ENCODE peak calls at places on chromosomes 12 and 14, in six cellular contexts. H is stomach, X is SK-N-SH, Q is neural crest cell, E is kidney epithelial cell, S is dorsolateral prefrontal cortex. B is an unnamed sample.

GRCh38 chr12:131687346-131688125 is 23.4 kb upstream of the SFSWAP start:
- DNase-seq in H (no peak), X (no peak), Q (no peak), E (no peak), S (no peak), B (peak; percentile 63)

GRCh38 chr12:95653761-95654546 is 102.7 kb upstream of the USP44 start:
- DNase-seq in H (no peak), X (no peak), Q (no peak), E (no peak), S (no peak), B (no peak)

GRCh38 chr12:52090291-52090690 is 10.8 kb downstream of the SMIM41 start:
- DNase-seq in H (no peak), X (peak; percentile 8), Q (no peak), E (no peak), S (no peak), B (no peak)

GRCh38 chr12:119715268-119715620 is 47.3 kb downstream of the PRKAB1 start:
- DNase-seq in H (no peak), X (no peak), Q (no peak), E (no peak), S (no peak), B (no peak)

GRCh38 chr14:46250113-46250703 is 401.4 kb downstream of the RPL10L start:
- DNase-seq in H (no peak), X (no peak), Q (no peak), E (no peak), S (no peak), B (no peak)

GRCh38 chr12:52191841-52192791 is at the start of gene KRT80:
- DNase-seq in H (peak; percentile 89), X (peak; percentile 85), Q (no peak), E (peak; percentile 99), S (peak; percentile 68), B (no peak)

GRCh38 chr12:94644141-94644575 is 6.2 kb downstream of the TMCC3 start:
- DNase-seq in H (no peak), X (no peak), Q (no peak), E (no peak), S (peak; percentile 41), B (no peak)

GRCh38 chr12:2642176-2642892 is 152.4 kb upstream of the FKBP4 start:
- DNase-seq in H (no peak), X (no peak), Q (no peak), E (no peak), S (no peak), B (no peak)

GRCh38 chr12:52395761-52396434 is 10.2 kb downstream of the KRT82 start:
- DNase-seq in H (no peak), X (no peak), Q (no peak), E (no peak), S (no peak), B (no peak)

GRCh38 chr14:54848910-54849309 is 53.7 kb downstream of the GCH1 start:
- DNase-seq in H (no peak), X (no peak), Q (no peak), E (no peak), S (no peak), B (no peak)

GRCh38 chr14:103315368-103315911 is 18.6 kb upstream of the EIF5 start:
- DNase-seq in H (no peak), X (no peak), Q (no peak), E (no peak), S (no peak), B (no peak)

GRCh38 chr12:12356467-12356885 is 402 bp upstream of the BORCS5 start:
- DNase-seq in H (no peak), X (no peak), Q (no peak), E (no peak), S (no peak), B (no peak)

GRCh38 chr12:38386238-38386985 is 69.8 kb downstream of the ALG10B start:
- DNase-seq in H (no peak), X (no peak), Q (no peak), E (no peak), S (no peak), B (no peak)

GRCh38 chr12:44015333-44015941 is 179.6 kb downstream of the TMEM117 start:
- DNase-seq in H (no peak), X (peak; percentile 23), Q (no peak), E (peak; percentile 5), S (no peak), B (no peak)

GRCh38 chr12:115176741-115177400 is 492.9 kb upstream of the TBX3 start:
- DNase-seq in H (no peak), X (peak; percentile 13), Q (no peak), E (no peak), S (no peak), B (no peak)

GRCh38 chr12:79083181-79083580 is 218.6 kb downstream of the SYT1 start:
- DNase-seq in H (no peak), X (no peak), Q (no peak), E (no peak), S (no peak), B (no peak)

GRCh38 chr12:48542300-48542928 is 17.0 kb downstream of the OR8S1 start:
- DNase-seq in H (peak; percentile 53), X (no peak), Q (peak; percentile 8), E (no peak), S (no peak), B (no peak)

GRCh38 chr12:47771304-47771703 is 1.7 kb upstream of the SLC48A1 start:
- DNase-seq in H (no peak), X (no peak), Q (no peak), E (no peak), S (no peak), B (no peak)

GRCh38 chr12:57905812-57906475 is 35.4 kb upstream of the ATP23 start:
- DNase-seq in H (no peak), X (no peak), Q (no peak), E (no peak), S (no peak), B (no peak)

GRCh38 chr14:80200093-80200492 is 11.2 kb downstream of the DIO2 start:
- DNase-seq in H (no peak), X (no peak), Q (no peak), E (no peak), S (no peak), B (no peak)

GRCh38 chr14:80206351-80206750 is 5.0 kb downstream of the DIO2 start:
- DNase-seq in H (no peak), X (no peak), Q (no peak), E (no peak), S (no peak), B (no peak)

GRCh38 chr14:80208426-80208950 is 2.8 kb downstream of the DIO2 start:
- DNase-seq in H (no peak), X (no peak), Q (no peak), E (no peak), S (no peak), B (no peak)

GRCh38 chr14:80202888-80203562 is 8.3 kb downstream of the DIO2 start:
- DNase-seq in H (peak; percentile 31), X (peak; percentile 20), Q (peak; percentile 2), E (no peak), S (no peak), B (no peak)
- TF ChIP-seq CTCF in H (no peak), X (peak; percentile 50), Q (peak; percentile 44), E (peak; percentile 33), S (no peak), B (peak; percentile 56)

GRCh38 chr14:23299986-23300686 is 2.5 kb downstream of the PPP1R3E start:
- DNase-seq in H (no peak), X (no peak), Q (no peak), E (no peak), S (no peak), B (no peak)

GRCh38 chr14:23297878-23298277 is 4.8 kb downstream of the PPP1R3E start:
- DNase-seq in H (no peak), X (no peak), Q (no peak), E (no peak), S (no peak), B (no peak)

GRCh38 chr14:23300687-23301223 is 1.9 kb downstream of the PPP1R3E start:
- DNase-seq in H (no peak), X (no peak), Q (no peak), E (no peak), S (no peak), B (no peak)

GRCh38 chr14:23299186-23299521 is 3.5 kb downstream of the PPP1R3E start:
- DNase-seq in H (no peak), X (no peak), Q (no peak), E (no peak), S (no peak), B (no peak)

GRCh38 chr14:23299558-23299957 is 3.1 kb downstream of the PPP1R3E start:
- DNase-seq in H (no peak), X (no peak), Q (no peak), E (no peak), S (no peak), B (no peak)
- TF ChIP-seq CTCF in H (no peak), X (peak; percentile 53), Q (peak; percentile 57), E (peak; percentile 46), S (peak; percentile 53), B (peak; percentile 52)

DNA sequence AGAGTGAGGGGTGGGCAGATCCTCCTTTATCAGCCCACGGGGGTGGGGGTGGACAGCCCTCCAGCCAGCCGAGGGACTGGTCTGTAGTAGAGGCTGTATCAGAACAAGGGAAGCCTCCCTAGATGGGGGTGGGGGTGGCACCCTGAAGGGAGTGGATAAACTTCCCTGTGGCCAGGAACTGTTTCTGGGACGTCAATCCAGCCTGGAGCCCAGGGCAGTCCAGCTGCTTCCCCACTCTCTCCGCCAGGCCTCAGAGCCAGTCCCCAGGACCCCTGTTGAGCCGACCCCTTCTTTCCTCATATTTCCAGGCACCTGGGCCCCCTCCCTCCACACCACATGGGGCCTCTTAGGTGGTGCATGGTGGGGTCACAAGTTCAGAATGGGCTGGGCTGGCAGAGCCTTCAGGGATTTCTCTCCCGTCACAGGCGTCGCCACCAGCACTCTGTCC is 6.7 kb downstream of the PLD4 start:
- DNase-seq in H (no peak), X (no peak), Q (no peak), E (no peak), S (no peak), B (no peak)
- TF ChIP-seq CTCF in H (no peak), X (no peak), Q (no peak), E (no peak), S (no peak), B (no peak)

GRCh38 chr12:73731658-73732057 is 806.0 kb upstream of the ATXN7L3B start:
- DNase-seq in H (no peak), X (no peak), Q (no peak), E (no peak), S (no peak), B (no peak)
- TF ChIP-seq CTCF in H (no peak), X (no peak), Q (no peak), E (no peak), S (no peak), B (no peak)

GRCh38 chr14:106831322-106831720 is 1304.9 kb downstream of the TMEM121 start:
- DNase-seq in H (no peak), X (peak; percentile 28), Q (no peak), E (no peak), S (no peak), B (no peak)
- TF ChIP-seq CTCF in H (no peak), X (peak; percentile 54), Q (no peak), E (peak; percentile 56), S (no peak), B (no peak)

GRCh38 chr14:69291891-69292586 is 32.1 kb downstream of the GALNT16 start:
- DNase-seq in H (no peak), X (no peak), Q (no peak), E (no peak), S (no peak), B (peak; percentile 45)
- TF ChIP-seq CTCF in H (no peak), X (no peak), Q (no peak), E (no peak), S (no peak), B (no peak)

B was measured in type B pancreatic cell.